ENCODE peak calls at places on chromosomes 5 and 9, in ten cellular contexts. Z is A549, G is esophagus squamous epithelium, N is HepG2, M is cardiac fibroblast, C is GM20000, S is BJ, B is Calu3, L is HL-60, Q is neural crest cell. U is an unnamed sample.

GRCh38 chr9:94139672-94140417 is 55.6 kb downstream of the PTPDC1 start:
- DNase-seq in N (no peak), G (no peak), B (peak), C (no peak), L (no peak), S (peak), Z (peak), Q (no peak), M (peak), U (peak)

GRCh38 chr5:35312281-35312680 is 82.0 kb upstream of the PRLR start:
- DNase-seq in M (no peak), L (no peak), B (no peak), Z (no peak), S (no peak), Q (no peak), C (no peak), G (no peak), N (no peak), U (no peak)

GRCh38 chr9:16716631-16717030 is 153.8 kb downstream of the BNC2 start:
- DNase-seq in Z (no peak), L (no peak), B (no peak), C (no peak), Q (no peak), M (peak), G (no peak), N (no peak), S (no peak), U (no peak)

GRCh38 chr5:84292788-84293653 is 91.7 kb downstream of the EDIL3 start:
- DNase-seq in B (no peak), L (peak), Q (no peak), G (no peak), C (no peak), N (no peak), S (no peak), M (no peak), Z (no peak), U (no peak)

GRCh38 chr5:141649972-141650371 is 1.2 kb downstream of the FCHSD1 start:
- DNase-seq in N (no peak), G (no peak), Z (no peak), C (no peak), M (no peak), B (no peak), S (no peak), L (no peak), Q (no peak), U (no peak)

GRCh38 chr5:35487255-35488035 is 130.2 kb upstream of the SPEF2 start:
- DNase-seq in N (no peak), B (no peak), C (no peak), L (no peak), S (peak), Z (no peak), M (no peak), G (no peak), Q (no peak), U (no peak)

GRCh38 chr5:92371171-92371888 is 988.2 kb upstream of the ARRDC3 start:
- DNase-seq in M (no peak), Q (no peak), B (no peak), N (no peak), L (no peak), G (no peak), S (no peak), Z (no peak), C (no peak), U (no peak)

GRCh38 chr5:54701179-54701578 is 183.6 kb downstream of the SNX18 start:
- DNase-seq in N (no peak), L (no peak), Q (no peak), B (peak), M (peak), C (no peak), G (no peak), S (peak), Z (peak), U (peak)

GRCh38 chr9:131096490-131097258 is at the start of gene AIF1L:
- DNase-seq in Z (no peak), M (no peak), N (no peak), L (no peak), B (peak), G (no peak), Q (peak), S (no peak), C (no peak), U (peak)

GRCh38 chr5:137737349-137738256 is 1.7 kb upstream of the KLHL3 start:
- DNase-seq in G (no peak), B (peak), L (no peak), Z (no peak), M (peak), S (no peak), N (no peak), Q (no peak), C (no peak), U (no peak)

GRCh38 chr5:26003966-26004365 is 1034.4 kb downstream of the CDH9 start:
- DNase-seq in Z (peak), B (no peak), L (no peak), Q (no peak), N (no peak), S (no peak), C (no peak), G (no peak), M (no peak), U (peak)

GRCh38 chr5:26012078-26012477 is 1026.3 kb downstream of the CDH9 start:
- DNase-seq in G (no peak), S (no peak), Z (no peak), M (no peak), Q (no peak), C (no peak), L (no peak), N (no peak), B (no peak), U (no peak)

DNA sequence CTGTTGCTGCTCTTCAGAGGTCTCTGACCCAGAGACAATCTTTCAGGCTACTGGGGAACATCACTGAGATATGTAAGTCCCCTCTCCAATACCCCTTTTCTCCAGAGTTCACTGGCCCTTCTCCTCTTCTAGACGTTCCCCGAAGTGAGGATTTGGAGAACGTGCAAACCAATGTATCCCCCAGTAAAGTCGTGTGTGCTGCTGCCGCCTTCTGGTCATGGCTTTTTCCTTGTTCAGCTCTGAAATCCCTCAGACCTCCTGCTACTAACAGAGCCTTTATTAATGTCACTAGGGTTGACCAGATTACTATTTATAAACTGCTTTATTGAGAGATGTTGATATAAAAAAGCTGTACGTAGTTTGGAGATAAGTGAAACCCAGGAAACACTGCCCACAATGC is 1028.6 kb downstream of the CDH9 start:
- DNase-seq in S (no peak), N (no peak), B (no peak), Z (peak), G (no peak), M (no peak), L (no peak), C (no peak), Q (peak), U (no peak)
- TF ChIP-seq CTCF in S (no peak), N (peak), B (no peak), Z (peak), G (no peak), M (no peak), L (no peak), C (no peak), Q (peak), U (no peak)

GRCh38 chr9:134032456-134033222 is 7.4 kb downstream of the BRD3OS start:
- DNase-seq in L (no peak), M (no peak), C (no peak), S (no peak), Q (no peak), G (no peak), N (no peak), Z (no peak), B (no peak), U (no peak)
- TF ChIP-seq CTCF in L (no peak), M (no peak), C (no peak), S (no peak), Q (no peak), G (no peak), N (no peak), Z (no peak), B (no peak), U (no peak)

GRCh38 chr5:171453056-171453725 is 33.7 kb downstream of the FGF18 start:
- DNase-seq in Z (no peak), G (no peak), L (no peak), C (no peak), M (no peak), N (no peak), B (no peak), Q (no peak), S (no peak), U (no peak)
- TF ChIP-seq CTCF in Z (no peak), G (no peak), L (no peak), C (no peak), M (no peak), N (no peak), B (no peak), Q (peak), S (no peak), U (no peak)

GRCh38 chr5:9151671-9152427 is 394.0 kb downstream of the SEMA5A start:
- DNase-seq in B (no peak), G (no peak), N (no peak), S (no peak), C (no peak), Z (no peak), Q (no peak), M (no peak), L (no peak), U (no peak)

GRCh38 chr5:9157020-9157419 is 388.9 kb downstream of the SEMA5A start:
- DNase-seq in M (no peak), Q (no peak), B (no peak), C (no peak), Z (no peak), S (no peak), N (no peak), G (no peak), L (no peak), U (no peak)

GRCh38 chr5:9160747-9161146 is 385.1 kb downstream of the SEMA5A start:
- DNase-seq in Q (no peak), Z (no peak), L (no peak), M (no peak), G (no peak), N (no peak), S (no peak), C (no peak), B (no peak), U (no peak)

GRCh38 chr5:9156282-9156681 is 389.6 kb downstream of the SEMA5A start:
- DNase-seq in C (peak), G (no peak), N (no peak), M (peak), B (peak), S (no peak), Z (peak), Q (no peak), L (peak), U (peak)
- TF ChIP-seq CTCF in C (no peak), G (no peak), N (peak), M (peak), B (no peak), S (peak), Z (no peak), Q (peak), L (no peak), U (peak)

GRCh38 chr9:121266906-121267650 is 884 bp upstream of the GSN start:
- DNase-seq in Q (no peak), B (no peak), N (no peak), C (no peak), S (no peak), M (no peak), L (no peak), G (no peak), Z (no peak), U (no peak)

GRCh38 chr9:121268598-121269029 is 652 bp downstream of the GSN start:
- DNase-seq in L (peak), S (no peak), Z (no peak), B (peak), N (no peak), G (no peak), Q (no peak), M (no peak), C (no peak), U (no peak)

GRCh38 chr9:121266356-121266755 is 1.6 kb upstream of the GSN start:
- DNase-seq in M (no peak), Z (no peak), Q (no peak), G (no peak), S (no peak), N (no peak), B (no peak), C (no peak), L (peak), U (no peak)

GRCh38 chr9:121269030-121269887 is 1.3 kb downstream of the GSN start:
- DNase-seq in Z (no peak), L (no peak), Q (no peak), S (no peak), M (peak), B (peak), N (no peak), C (peak), G (no peak), U (no peak)

GRCh38 chr9:121267689-121268597 is at the start of gene GSN:
- DNase-seq in N (peak), B (peak), L (peak), S (no peak), G (no peak), M (peak), Q (peak), Z (peak), C (peak), U (peak)
- TF ChIP-seq CTCF in N (peak), B (no peak), L (no peak), S (peak), G (no peak), M (no peak), Q (no peak), Z (no peak), C (no peak), U (no peak)

GRCh38 chr5:179909224-179909623 is 1.5 kb upstream of the TBC1D9B start:
- DNase-seq in Z (no peak), G (no peak), M (no peak), L (no peak), N (no peak), Q (no peak), C (no peak), S (no peak), B (no peak), U (no peak)

GRCh38 chr5:179907570-179908324 is at the start of gene TBC1D9B:
- DNase-seq in S (no peak), M (peak), Z (peak), L (peak), G (no peak), C (peak), B (peak), Q (peak), N (peak), U (peak)

GRCh38 chr5:179906795-179907569 is 715 bp downstream of the TBC1D9B start:
- DNase-seq in N (no peak), L (peak), Q (peak), B (peak), C (no peak), S (no peak), M (peak), G (no peak), Z (no peak), U (peak)

GRCh38 chr5:179906294-179906794 is 1.4 kb downstream of the TBC1D9B start:
- DNase-seq in M (peak), Z (no peak), N (no peak), G (no peak), C (no peak), L (peak), Q (no peak), S (no peak), B (no peak), U (no peak)

DNA sequence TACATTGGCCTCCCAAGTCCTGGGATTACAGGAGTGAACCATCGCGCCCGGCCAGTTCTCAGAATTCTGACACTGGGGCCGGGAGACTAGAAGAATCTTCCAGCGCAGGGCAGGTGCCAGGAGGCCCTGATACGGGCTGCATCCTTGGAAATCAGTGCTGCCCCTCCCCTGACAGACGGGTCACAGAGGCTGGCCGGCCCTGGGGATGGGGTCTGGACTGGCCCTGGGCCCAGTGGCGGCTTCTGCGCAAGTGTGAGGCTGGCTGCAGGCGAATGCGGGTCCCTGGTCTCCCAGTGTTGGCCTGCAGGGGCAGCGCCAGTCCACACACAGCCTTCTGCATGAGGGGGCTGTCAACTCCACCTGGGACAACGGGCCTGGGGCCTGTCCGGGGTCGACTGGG is 831 bp upstream of the TBC1D9B start:
- DNase-seq in G (no peak), S (no peak), B (no peak), L (peak), M (no peak), Z (no peak), C (no peak), N (peak), Q (peak), U (no peak)
- TF ChIP-seq CTCF in G (no peak), S (no peak), B (no peak), L (no peak), M (no peak), Z (no peak), C (no peak), N (peak), Q (peak), U (no peak)

GRCh38 chr5:173554038-173554955 is 62.2 kb downstream of the BOD1 start:
- DNase-seq in S (no peak), L (no peak), C (no peak), M (no peak), G (no peak), Z (no peak), B (no peak), Q (no peak), N (no peak), U (no peak)

GRCh38 chr5:173557123-173557903 is 59.1 kb downstream of the BOD1 start:
- DNase-seq in C (no peak), Q (no peak), Z (no peak), S (no peak), B (no peak), N (no peak), M (no peak), L (no peak), G (no peak), U (no peak)

GRCh38 chr5:173550641-173551040 is 65.8 kb downstream of the BOD1 start:
- DNase-seq in C (no peak), G (no peak), B (no peak), M (no peak), L (no peak), N (no peak), S (no peak), Q (no peak), Z (no peak), U (no peak)

GRCh38 chr5:173554989-173555705 is 61.3 kb downstream of the BOD1 start:
- DNase-seq in S (no peak), B (no peak), Q (no peak), N (peak), M (no peak), L (no peak), C (no peak), G (no peak), Z (no peak), U (no peak)

GRCh38 chr5:173556142-173557028 is 60.1 kb downstream of the BOD1 start:
- DNase-seq in Z (no peak), G (no peak), N (no peak), C (no peak), S (no peak), B (no peak), Q (no peak), M (no peak), L (no peak), U (no peak)
- TF ChIP-seq CTCF in Z (peak), G (no peak), N (no peak), C (no peak), S (no peak), B (no peak), Q (no peak), M (no peak), L (no peak), U (no peak)

GRCh38 chr5:68380071-68380470 is 164.5 kb downstream of the PIK3R1 start:
- DNase-seq in B (no peak), G (no peak), Q (no peak), L (no peak), C (no peak), S (no peak), N (no peak), M (no peak), Z (no peak), U (no peak)

GRCh38 chr5:68382640-68383039 is 167.1 kb downstream of the PIK3R1 start:
- DNase-seq in C (no peak), M (peak), Z (no peak), B (peak), N (no peak), Q (no peak), S (no peak), G (no peak), L (no peak), U (no peak)

GRCh38 chr5:68379275-68380026 is 163.9 kb downstream of the PIK3R1 start:
- DNase-seq in B (no peak), M (no peak), C (no peak), Z (no peak), S (no peak), G (no peak), N (no peak), Q (no peak), L (no peak), U (no peak)

GRCh38 chr5:68381909-68382308 is 166.4 kb downstream of the PIK3R1 start:
- DNase-seq in G (no peak), B (no peak), Q (no peak), S (no peak), Z (no peak), N (no peak), C (no peak), M (no peak), L (peak), U (no peak)

GRCh38 chr5:68381060-68381459 is 165.5 kb downstream of the PIK3R1 start:
- DNase-seq in B (no peak), G (no peak), Q (no peak), Z (no peak), L (no peak), M (no peak), C (no peak), N (no peak), S (no peak), U (no peak)
- TF ChIP-seq CTCF in B (no peak), G (no peak), Q (no peak), Z (no peak), L (no peak), M (no peak), C (no peak), N (no peak), S (no peak), U (no peak)

DNA sequence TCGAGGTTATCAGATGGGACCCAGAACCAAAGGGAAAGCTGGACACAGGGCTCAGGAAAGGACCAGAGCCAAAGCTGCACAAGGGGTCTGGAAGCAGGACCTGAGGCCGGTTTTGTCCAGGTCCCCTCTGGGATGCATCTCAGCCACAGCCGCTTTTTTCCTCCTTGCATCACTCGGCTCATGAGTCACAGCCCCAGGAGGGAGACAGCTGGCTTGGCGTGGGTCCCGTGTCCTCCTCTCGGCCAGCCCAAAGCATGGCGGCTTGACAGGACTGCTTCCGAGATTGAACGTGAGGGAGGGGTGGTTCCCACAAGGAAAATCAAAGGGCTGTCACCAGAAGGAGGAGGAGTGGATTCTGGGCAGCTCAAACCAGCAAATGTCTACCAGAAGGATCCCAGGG is 56.7 kb upstream of the CPLX2 start:
- DNase-seq in C (no peak), Z (peak), S (peak), M (peak), L (no peak), G (no peak), N (no peak), B (peak), Q (no peak), U (peak)
- TF ChIP-seq CTCF in C (no peak), Z (no peak), S (no peak), M (no peak), L (no peak), G (no peak), N (no peak), B (no peak), Q (no peak), U (no peak)

GRCh38 chr5:167967494-167968180 is 323.8 kb upstream of the WWC1 start:
- DNase-seq in L (no peak), B (no peak), Q (no peak), M (no peak), Z (no peak), G (no peak), C (no peak), S (no peak), N (no peak), U (no peak)

GRCh38 chr5:167973126-167973525 is 318.3 kb upstream of the WWC1 start:
- DNase-seq in S (no peak), C (no peak), B (no peak), Q (no peak), M (no peak), L (no peak), G (no peak), N (no peak), Z (no peak), U (no peak)

GRCh38 chr5:167971706-167972105 is 319.7 kb upstream of the WWC1 start:
- DNase-seq in G (no peak), C (no peak), B (no peak), Z (no peak), S (no peak), N (no peak), Q (no peak), M (no peak), L (no peak), U (no peak)

GRCh38 chr5:167968784-167969183 is 322.7 kb upstream of the WWC1 start:
- DNase-seq in L (no peak), B (no peak), Z (no peak), M (no peak), G (no peak), N (no peak), Q (no peak), C (no peak), S (no peak), U (no peak)

GRCh38 chr5:167970002-167970401 is 321.4 kb upstream of the WWC1 start:
- DNase-seq in L (no peak), Q (no peak), C (peak), N (no peak), Z (no peak), B (no peak), G (no peak), S (peak), M (peak), U (peak)
- TF ChIP-seq CTCF in L (no peak), Q (no peak), C (no peak), N (no peak), Z (no peak), B (no peak), G (no peak), S (peak), M (no peak), U (peak)